ENCODE peak calls at places on chromosomes 6 and 20, in six cellular contexts. B is foreskin fibroblast; I is activated CD8-positive, alpha-beta T cell treated with anti-CD3 and anti-CD28 coated beads for 36 hours; J is cardiac fibroblast; P is endothelial cell of umbilical vein; U is heart right ventricle. R is an unnamed sample.

GRCh38 chr6:45795678-45796077 is 220.0 kb downstream of the CLIC5 start:
- DNase-seq in B (no peak), I (no peak), J (no peak), P (no peak), U (no peak), R (no peak)

GRCh38 chr20:8616792-8617191 is 452.1 kb upstream of the PLCB4 start:
- DNase-seq in B (peak; percentile 22), I (no peak), J (peak; percentile 52), P (no peak), U (no peak), R (no peak)

GRCh38 chr20:5569021-5569420 is 181.2 kb upstream of the SHLD1 start:
- DNase-seq in B (peak; percentile 23), I (peak; percentile 74), J (peak; percentile 73), P (peak; percentile 74), U (peak; percentile 44), R (peak; percentile 15)

GRCh38 chr20:38640486-38640885 is 38.9 kb downstream of the ARHGAP40 start:
- DNase-seq in B (no peak), I (no peak), J (no peak), P (no peak), U (no peak), R (no peak)

GRCh38 chr20:37417857-37418501 is 72.0 kb downstream of the SRC start:
- DNase-seq in B (no peak), I (no peak), J (no peak), P (no peak), U (no peak), R (no peak)

GRCh38 chr6:166365221-166365620 is 17.5 kb downstream of the MPC1 start:
- DNase-seq in B (no peak), I (no peak), J (peak; percentile 60), P (peak; percentile 85), U (peak; percentile 41), R (no peak)

GRCh38 chr6:159376443-159377182 is 207.4 kb downstream of the FNDC1 start:
- DNase-seq in B (no peak), I (no peak), J (peak; percentile 65), P (no peak), U (no peak), R (no peak)

GRCh38 chr6:65569505-65569904 is 137.5 kb downstream of the EYS start:
- DNase-seq in B (no peak), I (no peak), J (no peak), P (no peak), U (no peak), R (no peak)

GRCh38 chr6:14758421-14759043 is 487.3 kb upstream of the JARID2 start:
- DNase-seq in B (no peak), I (peak; percentile 34), J (no peak), P (no peak), U (no peak), R (no peak)

GRCh38 chr6:154302111-154302752 is 54.4 kb downstream of the IPCEF1 start:
- DNase-seq in B (peak; percentile 60), I (peak; percentile 63), J (peak; percentile 59), P (no peak), U (no peak), R (peak; percentile 71)

GRCh38 chr20:9999660-10000059 is 35.1 kb upstream of the ANKEF1 start:
- DNase-seq in B (no peak), I (no peak), J (no peak), P (no peak), U (no peak), R (no peak)

GRCh38 chr20:13770141-13770540 is 14.6 kb downstream of the ESF1 start:
- DNase-seq in B (no peak), I (no peak), J (no peak), P (no peak), U (no peak), R (no peak)

GRCh38 chr6:139521338-139521737 is 146.9 kb upstream of the CITED2 start:
- DNase-seq in B (no peak), I (no peak), J (no peak), P (no peak), U (no peak), R (no peak)

GRCh38 chr6:137259349-137259748 is 40.2 kb upstream of the IFNGR1 start:
- DNase-seq in B (peak; percentile 10), I (no peak), J (peak; percentile 8), P (peak; percentile 23), U (no peak), R (no peak)

GRCh38 chr20:20333866-20334265 is 34.0 kb upstream of the INSM1 start:
- DNase-seq in B (no peak), I (no peak), J (no peak), P (no peak), U (no peak), R (no peak)

GRCh38 chr20:31496761-31497295 is 17.4 kb upstream of the HM13 start:
- DNase-seq in B (no peak), I (no peak), J (peak; percentile 77), P (no peak), U (peak; percentile 84), R (no peak)

GRCh38 chr6:151229401-151230276 is 10.1 kb upstream of the AKAP12 start:
- DNase-seq in B (no peak), I (peak; percentile 91), J (no peak), P (no peak), U (no peak), R (no peak)

GRCh38 chr6:21767891-21768659 is 174.5 kb downstream of the SOX4 start:
- DNase-seq in B (peak; percentile 29), I (no peak), J (peak; percentile 61), P (peak; percentile 85), U (no peak), R (no peak)

GRCh38 chr6:29919506-29919905 is 22.8 kb upstream of the HLA-A start:
- DNase-seq in B (no peak), I (no peak), J (no peak), P (no peak), U (no peak), R (no peak)

GRCh38 chr6:2205396-2205795 is 40.0 kb downstream of the GMDS start:
- DNase-seq in B (no peak), I (no peak), J (no peak), P (no peak), U (no peak), R (no peak)

GRCh38 chr6:95589067-95589466 is 11.7 kb downstream of the MANEA start:
- DNase-seq in B (no peak), I (no peak), J (no peak), P (no peak), U (no peak), R (no peak)

GRCh38 chr6:95545691-95546090 is 31.6 kb upstream of the MANEA start:
- DNase-seq in B (no peak), I (no peak), J (peak; percentile 6), P (no peak), U (no peak), R (no peak)

GRCh38 chr20:41833739-41834138 is 215.6 kb upstream of the CHD6 start:
- DNase-seq in B (no peak), I (no peak), J (no peak), P (no peak), U (no peak), R (no peak)

GRCh38 chr6:63636516-63636968 is 940 bp downstream of the PHF3 start:
- DNase-seq in B (no peak), I (peak; percentile 90), J (peak; percentile 25), P (peak; percentile 65), U (peak; percentile 58), R (peak; percentile 31)

GRCh38 chr6:75893776-75894152 is 144.7 kb downstream of the MYO6 start:
- DNase-seq in B (no peak), I (no peak), J (no peak), P (no peak), U (no peak), R (no peak)

GRCh38 chr20:60011512-60012507 is 53.6 kb downstream of the CDH26 start:
- DNase-seq in B (no peak), I (peak; percentile 40), J (no peak), P (no peak), U (no peak), R (no peak)

GRCh38 chr6:45494734-45495133 is 117.0 kb upstream of the SUPT3H start:
- DNase-seq in B (no peak), I (peak; percentile 34), J (no peak), P (no peak), U (no peak), R (no peak)

GRCh38 chr6:108904731-108905130 is 56.5 kb downstream of the ARMC2 start:
- DNase-seq in B (no peak), I (peak; percentile 62), J (no peak), P (no peak), U (no peak), R (peak; percentile 36)
- TF ChIP-seq CTCF in B (no peak), I (no peak), J (no peak), P (no peak), U (no peak), R (no peak)

DNA sequence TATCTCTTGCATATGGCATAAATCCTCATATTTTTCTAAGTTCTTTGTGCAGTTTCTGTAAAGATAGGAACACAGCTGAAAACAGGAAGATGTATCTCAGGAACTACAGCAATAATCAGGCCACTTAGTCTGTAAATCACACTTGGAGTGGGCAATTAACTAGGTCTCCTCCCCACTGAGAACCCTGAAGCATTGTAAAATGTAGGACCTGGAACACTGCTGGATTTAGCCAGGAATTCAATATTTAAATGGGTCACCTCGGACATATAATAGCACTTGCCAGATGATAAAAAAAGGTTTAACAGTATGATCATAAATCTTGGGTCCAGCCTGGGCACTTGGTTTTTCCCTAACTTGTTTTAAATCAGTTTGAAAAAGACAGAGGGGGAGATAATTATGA is 155.0 kb downstream of the GRM1 start:
- DNase-seq in B (no peak), I (no peak), J (no peak), P (no peak), U (no peak), R (no peak)
- TF ChIP-seq CTCF in B (no peak), I (no peak), J (no peak), P (no peak), U (no peak), R (no peak)

GRCh38 chr6:72622094-72622540 is 253 bp downstream of the KCNQ5 start:
- DNase-seq in B (peak; percentile 29), I (peak; percentile 73), J (peak; percentile 49), P (no peak), U (no peak), R (peak; percentile 72)
- TF ChIP-seq CTCF in B (no peak), I (peak; percentile 35), J (no peak), P (peak; percentile 11), U (peak; percentile 10), R (peak; percentile 36)

GRCh38 chr20:1467082-1467354 is 369 bp upstream of the NSFL1C start:
- DNase-seq in B (no peak), I (no peak), J (no peak), P (no peak), U (no peak), R (no peak)
- TF ChIP-seq CTCF in B (no peak), I (peak; percentile 60), J (no peak), P (no peak), U (peak; percentile 6), R (no peak)

R was measured in GM13977.